ENCODE peak calls at places on chromosome 3, in ten cellular contexts. O, J, F, A, B, C, T, H, Q and S are unnamed samples.

GRCh38 chr3:178705925-178706324 is 169.7 kb downstream of the KCNMB2 start:
- DNase-seq in F (no peak), B (no peak), A (peak), Q (no peak), C (peak), J (peak), H (no peak), O (no peak), T (peak), S (no peak)

GRCh38 chr3:23712656-23713559 is 92.8 kb upstream of the UBE2E1 start:
- DNase-seq in F (peak), H (no peak), A (no peak), J (peak), O (peak), C (peak), T (peak), B (no peak), Q (no peak), S (no peak)

GRCh38 chr3:73056365-73057150 is 4.9 kb upstream of the EBLN2 start:
- DNase-seq in C (peak), J (peak), O (peak), F (no peak), Q (no peak), B (peak), T (peak), A (peak), H (no peak), S (no peak)

GRCh38 chr3:135944831-135945230 is 20.7 kb upstream of the PPP2R3A start:
- DNase-seq in O (no peak), F (no peak), H (no peak), T (peak), J (no peak), B (no peak), Q (no peak), A (no peak), C (no peak), S (no peak)

GRCh38 chr3:101814835-101815234 is 34.5 kb upstream of the NFKBIZ start:
- DNase-seq in B (no peak), J (no peak), O (no peak), Q (no peak), A (no peak), F (no peak), H (no peak), C (no peak), T (no peak), S (no peak)

GRCh38 chr3:155871746-155872158 is 1.3 kb downstream of the GMPS start:
- DNase-seq in J (peak), Q (no peak), T (peak), C (no peak), B (no peak), F (no peak), A (no peak), O (no peak), H (no peak), S (no peak)

GRCh38 chr3:136957751-136958288 is at the start of gene IL20RB:
- DNase-seq in B (no peak), J (peak), T (peak), H (no peak), Q (no peak), F (no peak), C (no peak), O (peak), A (peak), S (no peak)

GRCh38 chr3:149120051-149120972 is 9.1 kb upstream of the HPS3 start:
- DNase-seq in H (no peak), T (peak), A (peak), J (peak), B (peak), F (peak), O (peak), Q (no peak), C (peak), S (no peak)

GRCh38 chr3:48664313-48664644 is 1.6 kb upstream of the CELSR3 start:
- DNase-seq in F (no peak), A (no peak), J (no peak), B (no peak), C (no peak), H (no peak), Q (no peak), O (no peak), T (no peak), S (no peak)
- TF ChIP-seq CTCF in F (no peak), A (peak), J (no peak), B (no peak), C (no peak), H (no peak), Q (no peak), O (no peak), T (no peak), S (peak)

DNA sequence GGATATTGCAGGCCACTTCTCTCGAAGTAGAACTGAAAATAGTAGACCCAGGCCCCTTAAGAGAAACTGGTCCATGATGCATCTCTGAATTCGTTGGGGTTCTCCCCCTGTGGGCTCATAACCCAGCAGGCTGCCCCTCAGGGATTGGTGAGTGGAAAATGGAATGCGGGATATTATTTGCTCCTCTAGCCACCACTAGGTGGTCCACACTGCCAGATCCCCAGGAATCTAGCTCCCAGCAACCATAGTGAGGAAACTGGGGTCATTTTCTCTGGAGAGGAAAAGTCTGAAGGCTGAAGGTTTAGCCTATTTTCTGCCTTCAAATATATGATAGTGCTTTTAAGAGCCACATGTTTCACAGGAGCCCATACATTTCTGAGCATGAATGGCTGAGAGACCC is 6.7 kb downstream of the CX3CR1 start:
- DNase-seq in H (no peak), B (no peak), F (no peak), J (no peak), C (no peak), A (no peak), T (no peak), O (no peak), Q (no peak), S (no peak)
- TF ChIP-seq CTCF in H (no peak), B (no peak), F (peak), J (peak), C (peak), A (no peak), T (peak), O (peak), Q (no peak), S (no peak)

GRCh38 chr3:127750226-127751031 is 71.9 kb downstream of the MGLL start:
- DNase-seq in B (no peak), J (peak), H (no peak), O (no peak), A (peak), T (peak), Q (peak), C (no peak), F (no peak), S (no peak)

GRCh38 chr3:127748754-127749327 is 73.5 kb downstream of the MGLL start:
- DNase-seq in Q (peak), C (no peak), A (no peak), B (no peak), F (no peak), O (no peak), J (no peak), T (no peak), H (peak), S (no peak)

GRCh38 chr3:127749361-127749760 is 73.0 kb downstream of the MGLL start:
- DNase-seq in A (no peak), T (no peak), C (no peak), J (no peak), O (no peak), Q (no peak), B (no peak), H (no peak), F (no peak), S (no peak)

GRCh38 chr3:127751163-127751621 is 71.1 kb downstream of the MGLL start:
- DNase-seq in O (no peak), T (no peak), H (no peak), A (no peak), B (no peak), J (no peak), Q (peak), F (no peak), C (no peak), S (no peak)

DNA sequence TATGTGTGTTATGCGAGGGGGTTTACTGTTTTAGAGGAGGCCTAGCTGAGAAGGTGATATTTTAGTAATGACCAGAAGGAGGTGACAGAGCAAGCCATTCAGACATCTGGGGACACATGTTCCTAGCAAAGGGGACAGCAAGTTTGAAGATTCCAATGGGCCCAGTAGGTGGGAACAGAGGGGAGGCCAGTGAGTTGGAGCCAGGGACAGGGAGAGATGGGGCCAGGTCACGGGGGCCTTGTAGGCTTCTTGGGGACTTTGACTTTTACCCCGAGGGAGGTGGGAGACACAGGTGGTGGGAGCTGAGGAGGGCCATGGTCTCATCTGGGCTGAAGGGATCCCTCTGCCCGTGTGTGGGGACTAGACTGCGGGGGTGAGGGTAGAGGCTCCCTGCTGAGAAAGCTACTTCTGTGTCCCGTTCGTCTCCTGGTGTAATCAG is 72.5 kb downstream of the MGLL start:
- DNase-seq in B (no peak), T (no peak), F (no peak), O (no peak), Q (peak), H (no peak), C (no peak), A (no peak), J (no peak), S (no peak)
- TF ChIP-seq CTCF in B (peak), T (no peak), F (no peak), O (peak), Q (no peak), H (no peak), C (no peak), A (no peak), J (no peak), S (peak)

GRCh38 chr3:61158152-61158551 is 93.1 kb downstream of the FHIT start:
- DNase-seq in O (no peak), A (no peak), H (no peak), C (no peak), T (no peak), Q (no peak), B (no peak), J (no peak), F (no peak), S (no peak)
- TF ChIP-seq CTCF in O (no peak), A (no peak), H (no peak), C (no peak), T (no peak), Q (no peak), B (no peak), J (no peak), F (no peak), S (no peak)